ENCODE peak calls at places on chromosomes 12 and 14, in four cellular contexts. I is GM06990, C is choroid plexus epithelial cell, E is thoracic aorta. O is an unnamed sample.

GRCh38 chr14:63867926-63868921 is 15.4 kb downstream of the SYNE2 start:
- DNase-seq in I (peak; percentile 43), C (peak; percentile 56), E (no peak), O (no peak)

GRCh38 chr12:122356192-122356635 is 66.3 kb downstream of the CLIP1 start:
- DNase-seq in I (peak; percentile 37), C (peak; percentile 82), E (no peak), O (no peak)

GRCh38 chr12:77847665-77848431 is 17.2 kb downstream of the NAV3 start:
- DNase-seq in I (peak; percentile 27), C (peak; percentile 95), E (no peak), O (peak; percentile 88)

GRCh38 chr12:28306535-28306934 is 116.3 kb downstream of the CCDC91 start:
- DNase-seq in I (no peak), C (no peak), E (no peak), O (no peak)

GRCh38 chr12:102680296-102680695 is 199.9 kb upstream of the IGF1 start:
- DNase-seq in I (no peak), C (no peak), E (no peak), O (no peak)

GRCh38 chr14:103207404-103208072 is 84.3 kb downstream of the TNFAIP2 start:
- DNase-seq in I (no peak), C (no peak), E (no peak), O (no peak)

GRCh38 chr14:68236525-68236924 is 416.9 kb downstream of the RAD51B start:
- DNase-seq in I (no peak), C (no peak), E (no peak), O (no peak)

GRCh38 chr12:87690236-87690810 is 338.9 kb downstream of the C12orf50 start:
- DNase-seq in I (no peak), C (peak; percentile 38), E (no peak), O (no peak)

GRCh38 chr12:49672351-49673181 is 34.6 kb downstream of the FMNL3 start:
- DNase-seq in I (peak; percentile 42), C (no peak), E (no peak), O (no peak)

GRCh38 chr12:14935031-14935430 is 3.3 kb downstream of the ERP27 start:
- DNase-seq in I (no peak), C (no peak), E (no peak), O (no peak)

GRCh38 chr14:59377991-59378720 is 87.0 kb downstream of the GPR135 start:
- DNase-seq in I (no peak), C (peak; percentile 17), E (no peak), O (no peak)

GRCh38 chr12:85621041-85621440 is 215.2 kb downstream of the RASSF9 start:
- DNase-seq in I (no peak), C (no peak), E (no peak), O (no peak)

GRCh38 chr14:68884031-68885030 is 91.5 kb upstream of the ZFP36L1 start:
- DNase-seq in I (no peak), C (peak; percentile 91), E (peak; percentile 60), O (no peak)

GRCh38 chr14:63896278-63896720 is 43.5 kb downstream of the SYNE2 start:
- DNase-seq in I (no peak), C (peak; percentile 96), E (peak; percentile 57), O (peak; percentile 69)

GRCh38 chr14:90518941-90519256 is 122.1 kb downstream of the CALM1 start:
- DNase-seq in I (peak; percentile 29), C (peak; percentile 37), E (no peak), O (no peak)

GRCh38 chr12:109814600-109814999 is 18.6 kb downstream of the TRPV4 start:
- DNase-seq in I (no peak), C (no peak), E (no peak), O (no peak)

GRCh38 chr14:96162265-96162664 is 42.4 kb upstream of the BDKRB2 start:
- DNase-seq in I (no peak), C (peak; percentile 57), E (no peak), O (no peak)

GRCh38 chr12:102342281-102343006 is 137.9 kb downstream of the IGF1 start:
- DNase-seq in I (no peak), C (no peak), E (no peak), O (peak; percentile 76)

GRCh38 chr12:93536766-93537515 is 35.5 kb upstream of the SOCS2 start:
- DNase-seq in I (peak; percentile 15), C (no peak), E (no peak), O (no peak)

GRCh38 chr12:18683603-18684002 is 54.2 kb downstream of the PLCZ1 start:
- DNase-seq in I (no peak), C (peak; percentile 45), E (no peak), O (no peak)

GRCh38 chr14:21894003-21894897 is 220.6 kb upstream of the OR4E1 start:
- DNase-seq in I (no peak), C (peak; percentile 9), E (no peak), O (no peak)

GRCh38 chr12:22250762-22251161 is 83.7 kb downstream of the ST8SIA1 start:
- DNase-seq in I (no peak), C (no peak), E (no peak), O (no peak)

GRCh38 chr12:44817687-44818086 is 58.4 kb downstream of the NELL2 start:
- DNase-seq in I (no peak), C (no peak), E (no peak), O (no peak)

GRCh38 chr12:996881-997280 is 5.9 kb downstream of the ERC1 start:
- DNase-seq in I (no peak), C (no peak), E (no peak), O (no peak)

GRCh38 chr12:16076553-16076952 is 165.4 kb downstream of the DERA start:
- DNase-seq in I (no peak), C (peak; percentile 41), E (no peak), O (peak; percentile 33)

GRCh38 chr14:61527325-61528100 is 167.8 kb upstream of the HIF1A start:
- DNase-seq in I (no peak), C (peak; percentile 91), E (no peak), O (no peak)

GRCh38 chr12:16828891-16829290 is 222.9 kb upstream of the LMO3 start:
- DNase-seq in I (no peak), C (no peak), E (no peak), O (no peak)

GRCh38 chr14:67577909-67578749 is 21.9 kb downstream of the PIGH start:
- DNase-seq in I (no peak), C (no peak), E (no peak), O (no peak)

GRCh38 chr12:132300789-132301722 is 28.3 kb downstream of the GALNT9 start:
- DNase-seq in I (no peak), C (no peak), E (no peak), O (no peak)

GRCh38 chr12:56261503-56262230 is 3.5 kb upstream of the ANKRD52 start:
- DNase-seq in I (no peak), C (peak; percentile 67), E (no peak), O (no peak)

GRCh38 chr14:92637228-92637627 is 111.2 kb downstream of the LGMN start:
- DNase-seq in I (no peak), C (peak; percentile 81), E (no peak), O (no peak)

DNA sequence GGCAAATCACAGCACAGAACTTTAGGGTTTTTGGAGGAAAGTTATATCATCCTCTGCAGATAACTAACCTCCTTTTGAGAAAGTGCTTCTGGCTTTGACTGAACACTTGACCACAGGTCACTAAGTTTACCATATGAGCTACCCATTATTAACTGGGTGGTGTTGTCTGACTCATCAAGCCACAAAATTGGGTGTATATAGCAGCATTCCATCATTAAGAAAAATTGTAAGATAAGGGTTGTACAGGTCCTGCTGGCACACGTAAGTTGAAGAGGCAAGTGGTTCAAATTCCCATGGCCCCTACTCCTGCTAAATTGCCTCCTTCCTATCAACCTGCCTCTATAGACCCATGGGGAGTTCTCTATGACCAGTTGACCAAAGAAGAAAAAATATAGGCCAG is 39.5 kb downstream of the L2HGDH start:
- DNase-seq in I (no peak), C (no peak), E (no peak), O (no peak)
- TF ChIP-seq CTCF in I (no peak), C (no peak), E (no peak), O (no peak)

GRCh38 chr12:53102883-53103807 is at the start of gene SOAT2:
- DNase-seq in I (peak; percentile 48), C (no peak), E (no peak), O (no peak)
- H3K4me3 ChIP-seq in I (no peak within 1 kb of the TSS), C (no peak within 1 kb of the TSS), E (no peak within 1 kb of the TSS), O (no peak within 1 kb of the TSS)

GRCh38 chr12:112420740-112421139 is 2.0 kb downstream of the PTPN11 start:
- DNase-seq in I (no peak), C (no peak), E (no peak), O (no peak)

GRCh38 chr12:112418248-112418595 is 525 bp upstream of the PTPN11 start:
- DNase-seq in I (peak; percentile 29), C (no peak), E (no peak), O (no peak)

GRCh38 chr12:112419269-112420133 is 754 bp downstream of the PTPN11 start:
- DNase-seq in I (no peak), C (peak; percentile 88), E (peak; percentile 43), O (no peak)

GRCh38 chr12:112421363-112421762 is 2.6 kb downstream of the PTPN11 start:
- DNase-seq in I (no peak), C (no peak), E (no peak), O (no peak)

GRCh38 chr12:112418596-112419268 is at the start of gene PTPN11:
- DNase-seq in I (peak; percentile 91), C (peak; percentile 76), E (peak; percentile 47), O (no peak)
- TF ChIP-seq CTCF in I (no peak), C (no peak), E (no peak), O (peak; percentile 31)

GRCh38 chr12:40717576-40717975 is 25.3 kb downstream of the CNTN1 start:
- DNase-seq in I (no peak), C (no peak), E (no peak), O (no peak)
- H3K4me3 ChIP-seq in I (no peak overlapping the region), C (no peak overlapping the region), E (no peak overlapping the region), O (no peak overlapping the region)

GRCh38 chr12:2051700-2052625 is 824 bp upstream of the CACNA1C start:
- DNase-seq in I (no peak), C (no peak), E (no peak), O (no peak)
- TF ChIP-seq CTCF in I (no peak), C (peak; percentile 10), E (no peak), O (peak; percentile 21)

GRCh38 chr14:26204954-26205479 is 392.8 kb downstream of the NOVA1 start:
- DNase-seq in I (no peak), C (peak; percentile 31), E (no peak), O (no peak)
- H3K4me3 ChIP-seq in I (no peak overlapping the region), C (peak overlapping the region; percentile 57), E (peak overlapping the region; percentile 79), O (no peak overlapping the region)

GRCh38 chr14:49598479-49599301 is at the start of gene LRR1:
- DNase-seq in I (peak; percentile 95), C (peak; percentile 88), E (peak; percentile 14), O (peak; percentile 62)
- TF ChIP-seq CTCF in I (no peak), C (peak; percentile 1), E (peak; percentile 26), O (no peak)

GRCh38 chr12:4228122-4228580 is 45.4 kb upstream of the CCND2 start:
- DNase-seq in I (no peak), C (no peak), E (no peak), O (no peak)
- H3K4me3 ChIP-seq in I (no peak overlapping the region), C (no peak overlapping the region), E (no peak overlapping the region), O (no peak overlapping the region)

GRCh38 chr12:107560194-107560905 is 125.2 kb upstream of the PWP1 start:
- DNase-seq in I (no peak), C (no peak), E (no peak), O (no peak)
- TF ChIP-seq CTCF in I (no peak), C (no peak), E (no peak), O (no peak)